ENCODE peak calls at places on chromosome 20, in eight cellular contexts. One of them, this sample, is unnamed.

GRCh38 chr20:23047738-23048214 is 1.7 kb downstream of the THBD start:
- DNase-seq in hepatocyte: no peak
- DNase-seq in fibroblast of pulmonary artery: no peak
- DNase-seq in cardiac muscle cell: no peak
- DNase-seq in IMR-90: no peak
- DNase-seq in vagina: no peak
- DNase-seq in thoracic aorta: no peak
- DNase-seq in body of pancreas: peak; percentile 24
- DNase-seq in this sample: no peak

GRCh38 chr20:16709017-16709416 is 20.8 kb upstream of the SNRPB2 start:
- DNase-seq in thoracic aorta: no peak
- DNase-seq in cardiac muscle cell: no peak
- DNase-seq in vagina: no peak
- DNase-seq in fibroblast of pulmonary artery: no peak
- DNase-seq in body of pancreas: no peak
- DNase-seq in hepatocyte: no peak
- DNase-seq in IMR-90: no peak
- DNase-seq in this sample: no peak

GRCh38 chr20:34771680-34772081 is 53.8 kb downstream of the NCOA6 start:
- DNase-seq in cardiac muscle cell: peak; percentile 29
- DNase-seq in thoracic aorta: no peak
- DNase-seq in vagina: no peak
- DNase-seq in IMR-90: no peak
- DNase-seq in hepatocyte: no peak
- DNase-seq in body of pancreas: no peak
- DNase-seq in fibroblast of pulmonary artery: peak; percentile 29
- DNase-seq in this sample: no peak

GRCh38 chr20:58743929-58744534 is 51.4 kb downstream of the NPEPL1 start:
- DNase-seq in cardiac muscle cell: no peak
- DNase-seq in IMR-90: no peak
- DNase-seq in thoracic aorta: no peak
- DNase-seq in body of pancreas: no peak
- DNase-seq in fibroblast of pulmonary artery: no peak
- DNase-seq in vagina: no peak
- DNase-seq in hepatocyte: no peak
- DNase-seq in this sample: no peak

GRCh38 chr20:36569847-36570429 is 3.5 kb upstream of the TGIF2 start:
- DNase-seq in hepatocyte: no peak
- DNase-seq in thoracic aorta: no peak
- DNase-seq in body of pancreas: no peak
- DNase-seq in IMR-90: peak; percentile 65
- DNase-seq in fibroblast of pulmonary artery: peak; percentile 66
- DNase-seq in vagina: no peak
- DNase-seq in cardiac muscle cell: peak; percentile 73
- DNase-seq in this sample: no peak

GRCh38 chr20:11178946-11179654 is 505.3 kb upstream of the JAG1 start:
- DNase-seq in body of pancreas: no peak
- DNase-seq in fibroblast of pulmonary artery: peak; percentile 76
- DNase-seq in vagina: no peak
- DNase-seq in cardiac muscle cell: peak; percentile 44
- DNase-seq in thoracic aorta: no peak
- DNase-seq in IMR-90: peak; percentile 88
- DNase-seq in hepatocyte: no peak
- DNase-seq in this sample: no peak

GRCh38 chr20:49634116-49634515 is 66.2 kb upstream of the PTGIS start:
- DNase-seq in vagina: no peak
- DNase-seq in thoracic aorta: no peak
- DNase-seq in fibroblast of pulmonary artery: no peak
- DNase-seq in cardiac muscle cell: no peak
- DNase-seq in IMR-90: no peak
- DNase-seq in hepatocyte: no peak
- DNase-seq in body of pancreas: no peak
- DNase-seq in this sample: no peak

GRCh38 chr20:57526067-57526884 is 1.3 kb upstream of the CTCFL start:
- DNase-seq in thoracic aorta: no peak
- DNase-seq in cardiac muscle cell: no peak
- DNase-seq in hepatocyte: no peak
- DNase-seq in IMR-90: no peak
- DNase-seq in fibroblast of pulmonary artery: no peak
- DNase-seq in body of pancreas: no peak
- DNase-seq in vagina: no peak
- DNase-seq in this sample: peak; percentile 32

GRCh38 chr20:11901127-11901526 is 16.6 kb upstream of the BTBD3 start:
- DNase-seq in hepatocyte: no peak
- DNase-seq in IMR-90: peak; percentile 90
- DNase-seq in thoracic aorta: no peak
- DNase-seq in fibroblast of pulmonary artery: peak; percentile 51
- DNase-seq in body of pancreas: no peak
- DNase-seq in cardiac muscle cell: peak; percentile 35
- DNase-seq in vagina: no peak
- DNase-seq in this sample: no peak

GRCh38 chr20:61123286-61123685 is 128.8 kb upstream of the CDH4 start:
- DNase-seq in fibroblast of pulmonary artery: no peak
- DNase-seq in IMR-90: no peak
- DNase-seq in vagina: no peak
- DNase-seq in cardiac muscle cell: no peak
- DNase-seq in hepatocyte: no peak
- DNase-seq in thoracic aorta: no peak
- DNase-seq in body of pancreas: no peak
- DNase-seq in this sample: no peak

GRCh38 chr20:61121661-61122060 is 130.4 kb upstream of the CDH4 start:
- DNase-seq in thoracic aorta: no peak
- DNase-seq in fibroblast of pulmonary artery: no peak
- DNase-seq in cardiac muscle cell: no peak
- DNase-seq in vagina: no peak
- DNase-seq in IMR-90: no peak
- DNase-seq in body of pancreas: no peak
- DNase-seq in hepatocyte: no peak
- DNase-seq in this sample: no peak

GRCh38 chr20:61119263-61119662 is 132.8 kb upstream of the CDH4 start:
- DNase-seq in cardiac muscle cell: no peak
- DNase-seq in hepatocyte: no peak
- DNase-seq in body of pancreas: no peak
- DNase-seq in vagina: no peak
- DNase-seq in fibroblast of pulmonary artery: no peak
- DNase-seq in thoracic aorta: no peak
- DNase-seq in IMR-90: no peak
- DNase-seq in this sample: no peak

GRCh38 chr20:61118429-61119224 is 133.4 kb upstream of the CDH4 start:
- DNase-seq in vagina: no peak
- DNase-seq in body of pancreas: no peak
- DNase-seq in cardiac muscle cell: no peak
- DNase-seq in fibroblast of pulmonary artery: no peak
- DNase-seq in IMR-90: peak; percentile 85
- DNase-seq in thoracic aorta: no peak
- DNase-seq in hepatocyte: no peak
- DNase-seq in this sample: no peak

DNA sequence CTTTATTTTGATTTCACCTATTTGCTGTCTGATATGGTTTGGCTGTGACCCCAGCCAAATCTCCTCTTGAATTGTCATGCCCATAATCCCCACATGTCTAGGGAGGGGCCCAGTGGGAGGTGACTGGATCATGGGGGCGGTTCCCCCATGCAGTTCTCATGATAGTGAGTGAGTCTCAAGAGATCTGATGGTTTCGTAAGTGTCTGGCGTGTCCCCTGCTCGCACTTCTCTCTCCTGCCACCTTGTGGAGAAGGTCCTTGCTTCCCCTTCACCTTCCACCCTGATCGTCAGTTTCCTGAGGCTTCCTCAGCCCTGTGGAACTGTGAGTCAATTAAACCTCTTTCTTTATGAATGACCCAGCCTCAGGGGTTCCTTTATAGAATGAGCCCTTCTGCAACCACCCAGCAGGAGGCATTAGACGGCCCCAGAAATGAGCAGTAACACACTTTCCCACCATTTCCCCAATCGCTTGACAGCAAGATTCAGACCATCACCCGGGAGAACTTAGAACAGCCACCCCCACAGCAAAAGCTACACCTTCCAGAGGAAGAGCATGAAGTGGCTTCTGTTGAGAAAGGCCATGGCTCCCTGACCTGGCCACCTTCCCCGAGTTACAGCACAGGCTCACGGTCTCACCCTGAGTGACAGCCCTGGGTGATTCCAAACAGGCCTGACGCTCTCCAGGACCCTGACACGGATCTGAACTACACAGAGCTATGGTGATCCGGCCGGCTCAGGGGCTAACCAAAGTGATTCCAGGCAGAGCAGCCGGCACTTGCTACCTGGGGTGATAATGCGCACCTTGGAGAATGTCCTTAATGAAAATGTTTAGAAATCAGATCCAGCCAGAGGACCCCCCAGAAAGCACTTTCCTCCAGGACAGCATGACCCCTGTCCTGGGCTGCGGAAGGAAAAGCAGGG is 131.2 kb upstream of the CDH4 start:
- DNase-seq in thoracic aorta: no peak
- DNase-seq in cardiac muscle cell: peak; percentile 36
- DNase-seq in hepatocyte: peak; percentile 84
- DNase-seq in vagina: no peak
- DNase-seq in IMR-90: peak; percentile 69
- DNase-seq in body of pancreas: peak; percentile 57
- DNase-seq in fibroblast of pulmonary artery: peak; percentile 26
- DNase-seq in this sample: peak; percentile 59
- TF ChIP-seq CTCF in thoracic aorta: no peak
- TF ChIP-seq CTCF in cardiac muscle cell: peak; percentile 29
- TF ChIP-seq CTCF in hepatocyte: peak; percentile 65
- TF ChIP-seq CTCF in vagina: no peak
- TF ChIP-seq CTCF in IMR-90: peak; percentile 47
- TF ChIP-seq CTCF in body of pancreas: peak; percentile 56
- TF ChIP-seq CTCF in fibroblast of pulmonary artery: peak; percentile 22
- TF ChIP-seq CTCF in this sample: peak; percentile 58

DNA sequence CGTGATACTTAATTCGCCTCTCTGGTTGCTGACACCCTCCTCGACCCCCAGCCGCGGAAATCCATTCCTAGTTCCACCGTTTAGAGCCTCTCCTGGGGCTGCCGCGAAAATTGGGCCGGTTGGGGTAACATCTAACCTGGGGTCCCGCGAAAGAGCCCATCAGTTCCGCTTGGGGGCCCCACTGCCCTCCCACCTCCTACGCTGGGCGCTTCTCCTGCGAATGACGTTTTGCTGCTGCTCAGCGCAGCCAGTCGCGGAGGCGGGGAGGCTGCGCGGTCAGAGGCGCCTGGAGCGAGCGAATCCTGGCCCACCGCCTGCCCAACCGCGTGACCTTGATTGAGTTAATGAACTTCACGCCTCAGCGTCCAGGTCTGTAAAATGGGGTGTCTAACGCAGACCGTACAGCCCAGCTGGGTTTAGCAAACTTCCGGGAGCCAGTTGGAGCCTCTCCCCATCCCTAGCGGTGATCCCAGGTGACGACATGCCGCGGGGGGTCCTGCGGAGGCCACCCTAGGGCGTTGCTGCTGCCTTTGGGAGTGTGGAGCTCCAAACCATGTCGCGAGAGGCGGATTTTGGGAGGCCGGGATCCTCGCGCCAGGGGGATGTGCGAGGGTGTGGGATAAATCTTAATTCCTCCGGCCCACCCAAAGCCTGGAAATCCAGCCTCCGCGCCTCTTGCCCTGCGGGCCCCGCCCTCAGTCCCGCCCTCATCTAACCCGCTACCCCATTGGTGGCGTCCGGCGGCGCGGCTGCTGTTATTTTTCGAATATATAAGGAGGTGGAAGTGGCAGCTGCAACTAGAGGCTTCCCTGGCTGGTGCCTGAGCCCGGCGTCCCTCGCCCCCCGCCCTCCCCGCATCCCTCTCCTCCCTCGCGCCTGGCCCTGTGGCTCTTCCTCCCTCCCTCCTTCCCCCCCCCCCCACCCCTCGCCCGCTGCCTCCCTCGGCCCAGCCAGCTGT is at the start of gene CDC25B:
- DNase-seq in fibroblast of pulmonary artery: peak; percentile 95
- DNase-seq in body of pancreas: peak; percentile 93
- DNase-seq in cardiac muscle cell: peak; percentile 93
- DNase-seq in IMR-90: peak; percentile 83
- DNase-seq in thoracic aorta: peak; percentile 88
- DNase-seq in vagina: no peak
- DNase-seq in hepatocyte: peak; percentile 95
- DNase-seq in this sample: peak; percentile 94
- TF ChIP-seq CTCF in fibroblast of pulmonary artery: peak; percentile 35
- TF ChIP-seq CTCF in body of pancreas: peak; percentile 83
- TF ChIP-seq CTCF in cardiac muscle cell: peak; percentile 37
- TF ChIP-seq CTCF in IMR-90: peak; percentile 22
- TF ChIP-seq CTCF in thoracic aorta: peak; percentile 68
- TF ChIP-seq CTCF in vagina: peak; percentile 58
- TF ChIP-seq CTCF in hepatocyte: peak; percentile 28
- TF ChIP-seq CTCF in this sample: peak; percentile 69

DNA sequence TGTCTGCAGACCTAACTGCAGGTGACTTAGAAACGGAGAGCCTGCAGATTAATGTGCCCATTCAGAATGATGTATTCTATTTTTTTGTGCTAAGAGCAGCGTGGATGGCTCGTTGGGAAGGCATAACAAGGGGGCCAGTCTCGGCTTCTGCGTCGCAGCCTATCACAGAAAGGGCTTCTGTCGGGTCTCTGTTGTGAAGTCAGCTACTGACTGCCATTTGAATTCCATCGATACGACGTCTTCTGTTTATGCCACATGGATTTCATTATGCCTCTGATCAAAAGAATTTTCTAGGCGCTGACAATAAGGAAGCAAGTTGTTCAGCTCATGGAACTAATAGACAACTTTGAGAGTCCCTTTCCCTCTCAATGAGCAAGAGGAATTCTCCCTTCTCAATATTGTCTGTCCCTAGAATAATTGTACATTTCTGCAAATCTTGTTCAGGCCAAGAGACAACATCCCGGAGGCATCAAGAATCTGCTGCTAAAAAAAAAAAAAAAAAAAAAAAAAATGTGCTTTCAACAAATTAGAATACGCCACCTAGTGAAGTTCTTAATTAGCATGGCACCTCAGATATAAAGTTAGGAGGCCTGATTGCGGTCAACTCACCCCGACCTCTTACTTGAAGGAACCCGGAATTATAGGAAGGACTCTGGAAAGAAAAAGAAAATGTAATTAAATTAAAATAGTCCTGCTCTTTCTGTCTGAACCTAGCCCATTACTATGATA is 223.9 kb downstream of the TSHZ2 start:
- DNase-seq in cardiac muscle cell: no peak
- DNase-seq in fibroblast of pulmonary artery: no peak
- DNase-seq in body of pancreas: no peak
- DNase-seq in hepatocyte: no peak
- DNase-seq in vagina: no peak
- DNase-seq in IMR-90: no peak
- DNase-seq in thoracic aorta: no peak
- DNase-seq in this sample: no peak
- TF ChIP-seq CTCF in cardiac muscle cell: peak; percentile 2
- TF ChIP-seq CTCF in fibroblast of pulmonary artery: no peak
- TF ChIP-seq CTCF in body of pancreas: no peak
- TF ChIP-seq CTCF in hepatocyte: no peak
- TF ChIP-seq CTCF in vagina: no peak
- TF ChIP-seq CTCF in IMR-90: no peak
- TF ChIP-seq CTCF in thoracic aorta: no peak
- TF ChIP-seq CTCF in this sample: no peak

DNA sequence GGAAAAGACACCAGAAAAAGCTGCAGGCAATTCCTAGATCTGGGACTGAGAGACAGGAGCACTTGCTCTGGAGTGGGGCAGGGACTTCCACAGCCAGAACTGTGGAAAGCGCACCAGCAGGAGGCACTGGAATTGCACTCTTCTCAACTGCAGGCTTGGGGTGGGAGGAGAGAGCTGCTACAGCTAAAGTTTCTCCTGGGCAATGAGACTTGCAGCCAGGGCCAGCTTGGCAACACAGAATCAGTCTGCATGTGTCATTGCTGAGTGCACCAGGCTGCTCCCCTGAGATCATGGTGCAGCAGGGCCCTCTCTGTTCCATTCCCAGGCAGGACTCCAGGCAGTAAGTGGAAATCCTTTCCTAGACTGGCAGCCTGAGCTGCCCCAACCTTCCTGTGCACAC is 145.8 kb downstream of the INSM1 start:
- DNase-seq in hepatocyte: no peak
- DNase-seq in cardiac muscle cell: no peak
- DNase-seq in vagina: no peak
- DNase-seq in thoracic aorta: no peak
- DNase-seq in body of pancreas: no peak
- DNase-seq in fibroblast of pulmonary artery: no peak
- DNase-seq in IMR-90: no peak
- DNase-seq in this sample: no peak
- TF ChIP-seq CTCF in hepatocyte: no peak
- TF ChIP-seq CTCF in cardiac muscle cell: no peak
- TF ChIP-seq CTCF in vagina: no peak
- TF ChIP-seq CTCF in thoracic aorta: no peak
- TF ChIP-seq CTCF in body of pancreas: no peak
- TF ChIP-seq CTCF in fibroblast of pulmonary artery: no peak
- TF ChIP-seq CTCF in IMR-90: no peak
- TF ChIP-seq CTCF in this sample: no peak

This sample was measured in glutamatergic neuron.